ENCODE peak calls at places on chromosome 2, in four cellular contexts. One of them, this sample, is unnamed.

GRCh38 chr2:198874502-198874858 is 583.3 kb downstream of the SATB2 start:
- DNase-seq in thyroid gland: no peak
- DNase-seq in AG09309: no peak
- DNase-seq in fibroblast of mammary gland: no peak
- DNase-seq in this sample: no peak

GRCh38 chr2:227703280-227703732 is 14.5 kb downstream of the SLC19A3 start:
- DNase-seq in thyroid gland: no peak
- DNase-seq in AG09309: no peak
- DNase-seq in fibroblast of mammary gland: peak; percentile 61
- DNase-seq in this sample: peak; percentile 51

GRCh38 chr2:9601397-9601796 is 29.4 kb downstream of the YWHAQ start:
- DNase-seq in thyroid gland: no peak
- DNase-seq in AG09309: no peak
- DNase-seq in fibroblast of mammary gland: no peak
- DNase-seq in this sample: no peak

GRCh38 chr2:145692971-145693478 is 1173.1 kb upstream of the ZEB2 start:
- DNase-seq in thyroid gland: no peak
- DNase-seq in AG09309: peak; percentile 90
- DNase-seq in fibroblast of mammary gland: peak; percentile 96
- DNase-seq in this sample: peak; percentile 85

GRCh38 chr2:2050321-2050905 is 280.7 kb downstream of the MYT1L start:
- DNase-seq in thyroid gland: no peak
- DNase-seq in AG09309: no peak
- DNase-seq in fibroblast of mammary gland: no peak
- DNase-seq in this sample: no peak

GRCh38 chr2:1378456-1379150 is 34.7 kb upstream of the TPO start:
- DNase-seq in thyroid gland: peak; percentile 76
- DNase-seq in AG09309: no peak
- DNase-seq in fibroblast of mammary gland: no peak
- DNase-seq in this sample: no peak

GRCh38 chr2:96617012-96617411 is 21.1 kb downstream of the KANSL3 start:
- DNase-seq in thyroid gland: no peak
- DNase-seq in AG09309: no peak
- DNase-seq in fibroblast of mammary gland: no peak
- DNase-seq in this sample: no peak

GRCh38 chr2:198756166-198756565 is 701.6 kb downstream of the SATB2 start:
- DNase-seq in thyroid gland: no peak
- DNase-seq in AG09309: peak; percentile 43
- DNase-seq in fibroblast of mammary gland: peak; percentile 3
- DNase-seq in this sample: peak; percentile 11

GRCh38 chr2:219492575-219492974 is 6.1 kb upstream of the GMPPA start:
- DNase-seq in thyroid gland: no peak
- DNase-seq in AG09309: no peak
- DNase-seq in fibroblast of mammary gland: no peak
- DNase-seq in this sample: no peak

DNA sequence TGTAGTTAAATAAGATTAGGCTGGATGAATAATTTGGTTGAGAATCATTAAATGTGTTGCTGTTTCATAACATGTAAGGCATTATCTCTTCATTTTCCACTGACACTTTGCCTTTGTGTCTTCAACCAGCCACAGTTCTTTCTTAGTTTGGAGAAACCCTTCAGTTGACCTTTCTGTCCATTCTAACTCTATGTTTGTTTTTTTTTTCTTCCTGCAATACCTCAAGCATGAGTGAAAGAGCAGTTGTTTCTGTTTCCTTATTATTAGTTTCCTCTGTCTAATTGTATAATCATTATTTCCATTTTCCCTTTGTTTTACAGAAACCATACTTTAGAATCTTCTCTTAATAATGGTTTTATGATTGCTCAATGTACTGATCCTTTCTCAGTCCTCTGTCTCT is 25.6 kb downstream of the HADHB start:
- DNase-seq in thyroid gland: no peak
- DNase-seq in AG09309: no peak
- DNase-seq in fibroblast of mammary gland: no peak
- DNase-seq in this sample: no peak
- H3K4me3 ChIP-seq in thyroid gland: no peak overlapping the region
- H3K4me3 ChIP-seq in AG09309: no peak overlapping the region
- H3K4me3 ChIP-seq in fibroblast of mammary gland: no peak overlapping the region
- H3K4me3 ChIP-seq in this sample: no peak overlapping the region

GRCh38 chr2:216490061-216490460 is 8.6 kb upstream of the RPL37A start:
- DNase-seq in thyroid gland: no peak
- DNase-seq in AG09309: peak; percentile 40
- DNase-seq in fibroblast of mammary gland: peak; percentile 81
- DNase-seq in this sample: peak; percentile 58

GRCh38 chr2:216495656-216496055 is 3.0 kb upstream of the RPL37A start:
- DNase-seq in thyroid gland: no peak
- DNase-seq in AG09309: no peak
- DNase-seq in fibroblast of mammary gland: peak; percentile 54
- DNase-seq in this sample: peak; percentile 65

GRCh38 chr2:216497382-216497781 is 1.3 kb upstream of the RPL37A start:
- DNase-seq in thyroid gland: no peak
- DNase-seq in AG09309: no peak
- DNase-seq in fibroblast of mammary gland: no peak
- DNase-seq in this sample: no peak

GRCh38 chr2:216491757-216492635 is 6.6 kb upstream of the RPL37A start:
- DNase-seq in thyroid gland: no peak
- DNase-seq in AG09309: no peak
- DNase-seq in fibroblast of mammary gland: no peak
- DNase-seq in this sample: no peak

DNA sequence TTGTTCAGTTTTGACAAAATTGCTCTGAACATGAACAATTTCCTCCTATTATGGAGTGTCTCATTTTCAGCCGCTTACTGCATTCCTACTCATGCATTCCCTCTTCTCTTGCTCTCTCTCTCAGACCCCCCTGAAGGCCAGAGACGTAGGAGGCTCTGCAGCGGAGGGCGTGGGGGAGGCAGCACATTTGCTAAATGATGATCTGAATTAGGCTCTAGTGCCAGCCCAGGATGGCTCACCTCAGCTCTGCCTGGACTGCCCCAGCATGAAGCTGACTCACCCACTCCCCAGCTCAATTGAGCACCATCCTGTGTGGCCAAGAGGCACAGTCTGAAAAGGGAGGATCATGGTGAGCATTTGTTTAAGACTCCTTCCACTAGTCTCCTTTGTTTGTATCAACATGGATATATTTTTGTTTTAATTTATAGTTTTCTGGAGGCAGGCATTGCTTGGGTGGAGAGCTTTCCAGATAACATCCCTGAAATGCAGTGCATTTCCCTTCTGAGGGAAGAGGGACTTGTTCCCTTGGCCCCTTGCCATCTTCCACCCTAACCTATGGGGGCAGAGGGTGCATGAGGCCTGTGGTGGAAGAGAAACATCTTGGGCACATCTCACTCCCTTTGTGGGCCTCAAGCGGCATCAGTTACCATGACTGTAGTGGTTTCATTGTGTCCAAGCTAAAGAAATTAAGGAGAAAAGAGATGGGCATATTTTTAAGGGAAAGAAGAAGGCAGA is 5.5 kb upstream of the RPL37A start:
- DNase-seq in thyroid gland: no peak
- DNase-seq in AG09309: peak; percentile 40
- DNase-seq in fibroblast of mammary gland: peak; percentile 87
- DNase-seq in this sample: peak; percentile 92
- TF ChIP-seq CTCF in thyroid gland: no peak
- TF ChIP-seq CTCF in AG09309: no peak
- TF ChIP-seq CTCF in fibroblast of mammary gland: no peak
- TF ChIP-seq CTCF in this sample: no peak

GRCh38 chr2:127641846-127642510 is 4.0 kb upstream of the GPR17 start:
- DNase-seq in thyroid gland: no peak
- DNase-seq in AG09309: no peak
- DNase-seq in fibroblast of mammary gland: no peak
- DNase-seq in this sample: no peak
- H3K4me3 ChIP-seq in thyroid gland: no peak overlapping the region
- H3K4me3 ChIP-seq in AG09309: no peak overlapping the region
- H3K4me3 ChIP-seq in fibroblast of mammary gland: no peak overlapping the region
- H3K4me3 ChIP-seq in this sample: no peak overlapping the region

DNA sequence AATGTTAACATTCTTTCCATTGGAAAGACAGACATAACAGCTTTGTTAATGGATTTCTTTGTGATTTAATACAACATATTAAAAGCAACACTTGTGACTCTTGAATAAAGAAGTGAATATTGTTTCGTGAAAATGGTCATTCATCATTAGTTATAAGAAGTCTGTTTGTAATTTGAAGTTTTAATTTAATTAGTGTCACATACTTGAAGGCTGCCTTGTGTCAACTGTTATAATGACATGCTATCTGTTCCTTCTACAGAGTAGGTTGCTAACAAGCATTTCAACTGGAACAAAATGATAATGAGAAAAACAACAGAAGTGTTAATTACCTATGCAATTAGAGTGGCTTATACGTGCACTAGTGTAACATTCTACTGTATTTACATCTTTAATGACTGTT is 624.7 kb downstream of the LRP1B start:
- DNase-seq in thyroid gland: no peak
- DNase-seq in AG09309: no peak
- DNase-seq in fibroblast of mammary gland: no peak
- DNase-seq in this sample: no peak
- TF ChIP-seq CTCF in thyroid gland: no peak
- TF ChIP-seq CTCF in AG09309: no peak
- TF ChIP-seq CTCF in fibroblast of mammary gland: no peak
- TF ChIP-seq CTCF in this sample: no peak

GRCh38 chr2:67399831-67400489 is 2.8 kb downstream of the ETAA1 start:
- DNase-seq in thyroid gland: no peak
- DNase-seq in AG09309: no peak
- DNase-seq in fibroblast of mammary gland: peak; percentile 57
- DNase-seq in this sample: peak; percentile 58
- H3K4me3 ChIP-seq in thyroid gland: no peak overlapping the region
- H3K4me3 ChIP-seq in AG09309: no peak overlapping the region
- H3K4me3 ChIP-seq in fibroblast of mammary gland: no peak overlapping the region
- H3K4me3 ChIP-seq in this sample: no peak overlapping the region

GRCh38 chr2:138831154-138831553 is 51.0 kb upstream of the NXPH2 start:
- DNase-seq in thyroid gland: no peak
- DNase-seq in AG09309: no peak
- DNase-seq in fibroblast of mammary gland: peak; percentile 8
- DNase-seq in this sample: no peak

GRCh38 chr2:138831691-138832090 is 51.5 kb upstream of the NXPH2 start:
- DNase-seq in thyroid gland: no peak
- DNase-seq in AG09309: no peak
- DNase-seq in fibroblast of mammary gland: no peak
- DNase-seq in this sample: no peak

GRCh38 chr2:138827426-138828054 is 47.4 kb upstream of the NXPH2 start:
- DNase-seq in thyroid gland: no peak
- DNase-seq in AG09309: peak; percentile 35
- DNase-seq in fibroblast of mammary gland: peak; percentile 78
- DNase-seq in this sample: peak; percentile 77

GRCh38 chr2:138830547-138830946 is 50.4 kb upstream of the NXPH2 start:
- DNase-seq in thyroid gland: no peak
- DNase-seq in AG09309: no peak
- DNase-seq in fibroblast of mammary gland: no peak
- DNase-seq in this sample: no peak

GRCh38 chr2:138829326-138829725 is 49.1 kb upstream of the NXPH2 start:
- DNase-seq in thyroid gland: peak; percentile 53
- DNase-seq in AG09309: no peak
- DNase-seq in fibroblast of mammary gland: peak; percentile 18
- DNase-seq in this sample: peak; percentile 28
- TF ChIP-seq CTCF in thyroid gland: no peak
- TF ChIP-seq CTCF in AG09309: no peak
- TF ChIP-seq CTCF in fibroblast of mammary gland: peak; percentile 22
- TF ChIP-seq CTCF in this sample: peak; percentile 16

DNA sequence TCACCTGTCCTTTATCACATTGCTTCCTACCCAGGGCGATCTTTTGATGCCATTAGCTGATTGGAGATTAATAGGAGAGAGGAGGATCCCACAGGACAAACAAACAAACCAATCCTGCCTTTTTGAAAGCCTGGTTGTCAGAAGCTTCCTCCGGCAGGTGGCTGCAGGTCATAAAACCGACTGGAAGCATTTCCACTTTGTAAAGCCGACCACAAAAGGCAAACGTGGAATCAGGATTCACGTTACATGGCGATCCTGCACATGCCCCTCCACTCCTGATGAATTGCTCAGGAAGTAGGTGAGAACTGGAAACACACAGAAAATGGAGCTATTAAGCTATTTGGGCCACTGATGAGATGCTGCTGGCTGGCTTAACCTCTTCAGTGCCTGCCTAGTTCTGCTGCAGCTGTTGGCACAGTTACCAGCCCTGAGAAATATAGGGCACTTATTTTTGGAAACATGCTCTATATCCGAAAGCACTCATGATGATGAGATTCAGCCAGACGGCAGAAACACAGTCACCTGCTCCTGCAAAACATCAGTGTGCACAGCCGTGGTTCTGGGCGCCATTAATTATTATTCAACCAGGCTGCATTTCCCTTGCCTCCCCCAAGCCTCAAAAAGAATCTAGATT is 110.3 kb upstream of the ST6GAL2 start:
- DNase-seq in thyroid gland: no peak
- DNase-seq in AG09309: no peak
- DNase-seq in fibroblast of mammary gland: no peak
- DNase-seq in this sample: no peak
- H3K4me3 ChIP-seq in thyroid gland: no peak overlapping the region
- H3K4me3 ChIP-seq in AG09309: no peak overlapping the region
- H3K4me3 ChIP-seq in fibroblast of mammary gland: no peak overlapping the region
- H3K4me3 ChIP-seq in this sample: no peak overlapping the region

This sample was measured in cardiac fibroblast.